ENCODE peak calls at places on chromosomes 13 and 19, in ten cellular contexts. One of them, this sample, is unnamed.

GRCh38 chr13:74210693-74211393 is 76.6 kb upstream of the KLF12 start:
- DNase-seq in mucosa of descending colon: no peak
- DNase-seq in suprapubic skin: no peak
- DNase-seq in HCT116: no peak
- DNase-seq in progenitor cell of endocrine pancreas: no peak
- DNase-seq in HFFc6: peak; percentile 95
- DNase-seq in fibroblast of pulmonary artery: peak; percentile 96
- DNase-seq in mammary epithelial cell: peak; percentile 96
- DNase-seq in GM13976: no peak
- DNase-seq in astrocyte of the spinal cord: peak; percentile 94
- DNase-seq in this sample: no peak

GRCh38 chr13:45683701-45684100 is 18.4 kb upstream of the CBY2 start:
- DNase-seq in mucosa of descending colon: no peak
- DNase-seq in suprapubic skin: no peak
- DNase-seq in HCT116: no peak
- DNase-seq in progenitor cell of endocrine pancreas: no peak
- DNase-seq in HFFc6: no peak
- DNase-seq in fibroblast of pulmonary artery: no peak
- DNase-seq in mammary epithelial cell: no peak
- DNase-seq in GM13976: no peak
- DNase-seq in astrocyte of the spinal cord: no peak
- DNase-seq in this sample: no peak

GRCh38 chr19:11191934-11192333 is 5.4 kb downstream of the KANK2 start:
- DNase-seq in mucosa of descending colon: no peak
- DNase-seq in suprapubic skin: no peak
- DNase-seq in HCT116: no peak
- DNase-seq in progenitor cell of endocrine pancreas: no peak
- DNase-seq in HFFc6: no peak
- DNase-seq in fibroblast of pulmonary artery: no peak
- DNase-seq in mammary epithelial cell: no peak
- DNase-seq in GM13976: no peak
- DNase-seq in astrocyte of the spinal cord: no peak
- DNase-seq in this sample: no peak

GRCh38 chr13:106514928-106515634 is 20.4 kb downstream of the EFNB2 start:
- DNase-seq in mucosa of descending colon: no peak
- DNase-seq in suprapubic skin: no peak
- DNase-seq in HCT116: no peak
- DNase-seq in progenitor cell of endocrine pancreas: no peak
- DNase-seq in HFFc6: no peak
- DNase-seq in fibroblast of pulmonary artery: no peak
- DNase-seq in mammary epithelial cell: no peak
- DNase-seq in GM13976: no peak
- DNase-seq in astrocyte of the spinal cord: peak; percentile 31
- DNase-seq in this sample: no peak

GRCh38 chr13:28299941-28300340 is 161.6 kb downstream of the PAN3 start:
- DNase-seq in mucosa of descending colon: no peak
- DNase-seq in suprapubic skin: no peak
- DNase-seq in HCT116: no peak
- DNase-seq in progenitor cell of endocrine pancreas: no peak
- DNase-seq in HFFc6: no peak
- DNase-seq in fibroblast of pulmonary artery: no peak
- DNase-seq in mammary epithelial cell: no peak
- DNase-seq in GM13976: no peak
- DNase-seq in astrocyte of the spinal cord: no peak
- DNase-seq in this sample: no peak

GRCh38 chr13:106526748-106527488 is 8.5 kb downstream of the EFNB2 start:
- DNase-seq in mucosa of descending colon: no peak
- DNase-seq in suprapubic skin: no peak
- DNase-seq in HCT116: no peak
- DNase-seq in progenitor cell of endocrine pancreas: no peak
- DNase-seq in HFFc6: no peak
- DNase-seq in fibroblast of pulmonary artery: no peak
- DNase-seq in mammary epithelial cell: no peak
- DNase-seq in GM13976: no peak
- DNase-seq in astrocyte of the spinal cord: no peak
- DNase-seq in this sample: no peak

GRCh38 chr19:32287811-32288227 is 57.6 kb upstream of the ZNF507 start:
- DNase-seq in mucosa of descending colon: peak; percentile 88
- DNase-seq in suprapubic skin: peak; percentile 75
- DNase-seq in HCT116: peak; percentile 61
- DNase-seq in progenitor cell of endocrine pancreas: peak; percentile 26
- DNase-seq in HFFc6: peak; percentile 36
- DNase-seq in fibroblast of pulmonary artery: peak; percentile 82
- DNase-seq in mammary epithelial cell: peak; percentile 29
- DNase-seq in GM13976: no peak
- DNase-seq in astrocyte of the spinal cord: peak; percentile 37
- DNase-seq in this sample: no peak

GRCh38 chr19:17946965-17947784 is 14.4 kb downstream of the CCDC124 start:
- DNase-seq in mucosa of descending colon: no peak
- DNase-seq in suprapubic skin: no peak
- DNase-seq in HCT116: no peak
- DNase-seq in progenitor cell of endocrine pancreas: no peak
- DNase-seq in HFFc6: no peak
- DNase-seq in fibroblast of pulmonary artery: no peak
- DNase-seq in mammary epithelial cell: no peak
- DNase-seq in GM13976: peak; percentile 80
- DNase-seq in astrocyte of the spinal cord: no peak
- DNase-seq in this sample: no peak

GRCh38 chr13:27203854-27204253 is 32.2 kb upstream of the USP12 start:
- DNase-seq in mucosa of descending colon: peak; percentile 25
- DNase-seq in suprapubic skin: no peak
- DNase-seq in HCT116: no peak
- DNase-seq in progenitor cell of endocrine pancreas: no peak
- DNase-seq in HFFc6: peak; percentile 16
- DNase-seq in fibroblast of pulmonary artery: peak; percentile 50
- DNase-seq in mammary epithelial cell: peak; percentile 15
- DNase-seq in GM13976: no peak
- DNase-seq in astrocyte of the spinal cord: no peak
- DNase-seq in this sample: no peak

GRCh38 chr13:76672422-76672821 is 213.8 kb downstream of the KCTD12 start:
- DNase-seq in mucosa of descending colon: no peak
- DNase-seq in suprapubic skin: no peak
- DNase-seq in HCT116: no peak
- DNase-seq in progenitor cell of endocrine pancreas: no peak
- DNase-seq in HFFc6: no peak
- DNase-seq in fibroblast of pulmonary artery: peak; percentile 70
- DNase-seq in mammary epithelial cell: peak; percentile 63
- DNase-seq in GM13976: no peak
- DNase-seq in astrocyte of the spinal cord: peak; percentile 71
- DNase-seq in this sample: no peak

GRCh38 chr19:44757057-44757734 is 8.7 kb downstream of the BCL3 start:
- DNase-seq in mucosa of descending colon: no peak
- DNase-seq in suprapubic skin: no peak
- DNase-seq in HCT116: no peak
- DNase-seq in progenitor cell of endocrine pancreas: peak; percentile 30
- DNase-seq in HFFc6: no peak
- DNase-seq in fibroblast of pulmonary artery: peak; percentile 77
- DNase-seq in mammary epithelial cell: no peak
- DNase-seq in GM13976: no peak
- DNase-seq in astrocyte of the spinal cord: peak; percentile 85
- DNase-seq in this sample: no peak

GRCh38 chr19:44758596-44758995 is 10.1 kb downstream of the BCL3 start:
- DNase-seq in mucosa of descending colon: no peak
- DNase-seq in suprapubic skin: no peak
- DNase-seq in HCT116: no peak
- DNase-seq in progenitor cell of endocrine pancreas: no peak
- DNase-seq in HFFc6: no peak
- DNase-seq in fibroblast of pulmonary artery: no peak
- DNase-seq in mammary epithelial cell: no peak
- DNase-seq in GM13976: no peak
- DNase-seq in astrocyte of the spinal cord: no peak
- DNase-seq in this sample: no peak

GRCh38 chr19:44756089-44756562 is 7.6 kb downstream of the BCL3 start:
- DNase-seq in mucosa of descending colon: no peak
- DNase-seq in suprapubic skin: no peak
- DNase-seq in HCT116: no peak
- DNase-seq in progenitor cell of endocrine pancreas: no peak
- DNase-seq in HFFc6: no peak
- DNase-seq in fibroblast of pulmonary artery: no peak
- DNase-seq in mammary epithelial cell: no peak
- DNase-seq in GM13976: no peak
- DNase-seq in astrocyte of the spinal cord: no peak
- DNase-seq in this sample: no peak

GRCh38 chr19:44759083-44759804 is 10.7 kb downstream of the BCL3 start:
- DNase-seq in mucosa of descending colon: no peak
- DNase-seq in suprapubic skin: no peak
- DNase-seq in HCT116: no peak
- DNase-seq in progenitor cell of endocrine pancreas: no peak
- DNase-seq in HFFc6: no peak
- DNase-seq in fibroblast of pulmonary artery: no peak
- DNase-seq in mammary epithelial cell: no peak
- DNase-seq in GM13976: no peak
- DNase-seq in astrocyte of the spinal cord: no peak
- DNase-seq in this sample: no peak

GRCh38 chr19:44757735-44758505 is 9.4 kb downstream of the BCL3 start:
- DNase-seq in mucosa of descending colon: no peak
- DNase-seq in suprapubic skin: no peak
- DNase-seq in HCT116: no peak
- DNase-seq in progenitor cell of endocrine pancreas: peak; percentile 47
- DNase-seq in HFFc6: peak; percentile 60
- DNase-seq in fibroblast of pulmonary artery: peak; percentile 56
- DNase-seq in mammary epithelial cell: no peak
- DNase-seq in GM13976: no peak
- DNase-seq in astrocyte of the spinal cord: peak; percentile 66
- DNase-seq in this sample: no peak
- TF ChIP-seq CTCF in mucosa of descending colon: no peak
- TF ChIP-seq CTCF in suprapubic skin: no peak
- TF ChIP-seq CTCF in HCT116: no peak
- TF ChIP-seq CTCF in progenitor cell of endocrine pancreas: peak; percentile 18
- TF ChIP-seq CTCF in HFFc6: peak; percentile 41
- TF ChIP-seq CTCF in fibroblast of pulmonary artery: no peak
- TF ChIP-seq CTCF in mammary epithelial cell: no peak
- TF ChIP-seq CTCF in GM13976: no peak
- TF ChIP-seq CTCF in astrocyte of the spinal cord: peak; percentile 21
- TF ChIP-seq CTCF in this sample: peak; percentile 59

DNA sequence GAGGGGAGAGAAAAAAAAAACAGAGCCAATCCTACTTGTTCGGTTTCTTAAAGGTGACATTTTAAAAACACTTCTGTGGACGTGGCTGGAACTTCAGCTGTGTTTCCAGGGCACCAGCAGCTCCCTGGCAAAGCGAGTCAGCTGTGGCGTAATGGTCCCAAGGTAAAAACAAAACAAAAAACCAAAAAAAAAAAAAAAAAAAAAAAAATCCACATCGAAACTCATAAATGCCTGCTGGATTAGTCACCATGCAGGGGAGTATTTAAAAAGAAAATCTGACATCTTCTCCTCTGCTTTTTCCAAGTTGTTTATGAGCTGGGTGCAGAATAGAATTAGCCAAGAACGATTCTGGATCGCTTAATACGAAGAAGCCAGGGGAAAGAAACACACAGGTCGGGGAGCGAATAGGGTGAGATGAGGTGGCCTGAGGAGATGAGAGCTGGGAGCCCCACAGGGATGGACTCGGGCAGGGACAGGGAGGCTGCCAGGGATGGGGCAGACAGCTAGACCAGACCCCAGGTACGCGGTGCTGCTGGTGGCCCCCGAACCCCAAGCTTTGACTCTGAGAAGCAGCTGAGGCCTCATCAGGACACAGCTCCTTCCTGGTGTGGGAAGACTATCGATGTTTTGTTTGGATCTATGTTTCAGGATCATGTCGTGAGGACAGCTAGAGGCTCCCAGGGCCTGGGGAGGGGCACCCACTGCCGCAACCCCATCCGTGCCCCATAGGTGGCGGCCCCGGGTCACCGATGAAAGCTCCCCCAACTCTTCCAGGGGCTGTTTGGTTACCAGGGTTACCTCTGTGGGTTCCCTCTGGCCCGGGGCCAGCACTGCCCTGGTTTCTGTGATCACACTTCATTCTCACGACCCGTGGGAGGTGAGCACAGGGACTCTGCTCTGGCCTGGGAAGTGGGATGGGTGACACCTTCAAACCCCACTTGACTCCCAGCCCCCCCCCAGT is 3.1 kb upstream of the CTXN1 start:
- DNase-seq in mucosa of descending colon: no peak
- DNase-seq in suprapubic skin: peak; percentile 82
- DNase-seq in HCT116: no peak
- DNase-seq in progenitor cell of endocrine pancreas: no peak
- DNase-seq in HFFc6: peak; percentile 89
- DNase-seq in fibroblast of pulmonary artery: peak; percentile 92
- DNase-seq in mammary epithelial cell: peak; percentile 82
- DNase-seq in GM13976: peak; percentile 83
- DNase-seq in astrocyte of the spinal cord: peak; percentile 79
- DNase-seq in this sample: peak; percentile 84
- TF ChIP-seq CTCF in mucosa of descending colon: no peak
- TF ChIP-seq CTCF in suprapubic skin: peak; percentile 28
- TF ChIP-seq CTCF in HCT116: no peak
- TF ChIP-seq CTCF in progenitor cell of endocrine pancreas: peak; percentile 40
- TF ChIP-seq CTCF in HFFc6: peak; percentile 80
- TF ChIP-seq CTCF in fibroblast of pulmonary artery: peak; percentile 42
- TF ChIP-seq CTCF in mammary epithelial cell: peak; percentile 53
- TF ChIP-seq CTCF in GM13976: peak; percentile 51
- TF ChIP-seq CTCF in astrocyte of the spinal cord: peak; percentile 49
- TF ChIP-seq CTCF in this sample: peak; percentile 70

DNA sequence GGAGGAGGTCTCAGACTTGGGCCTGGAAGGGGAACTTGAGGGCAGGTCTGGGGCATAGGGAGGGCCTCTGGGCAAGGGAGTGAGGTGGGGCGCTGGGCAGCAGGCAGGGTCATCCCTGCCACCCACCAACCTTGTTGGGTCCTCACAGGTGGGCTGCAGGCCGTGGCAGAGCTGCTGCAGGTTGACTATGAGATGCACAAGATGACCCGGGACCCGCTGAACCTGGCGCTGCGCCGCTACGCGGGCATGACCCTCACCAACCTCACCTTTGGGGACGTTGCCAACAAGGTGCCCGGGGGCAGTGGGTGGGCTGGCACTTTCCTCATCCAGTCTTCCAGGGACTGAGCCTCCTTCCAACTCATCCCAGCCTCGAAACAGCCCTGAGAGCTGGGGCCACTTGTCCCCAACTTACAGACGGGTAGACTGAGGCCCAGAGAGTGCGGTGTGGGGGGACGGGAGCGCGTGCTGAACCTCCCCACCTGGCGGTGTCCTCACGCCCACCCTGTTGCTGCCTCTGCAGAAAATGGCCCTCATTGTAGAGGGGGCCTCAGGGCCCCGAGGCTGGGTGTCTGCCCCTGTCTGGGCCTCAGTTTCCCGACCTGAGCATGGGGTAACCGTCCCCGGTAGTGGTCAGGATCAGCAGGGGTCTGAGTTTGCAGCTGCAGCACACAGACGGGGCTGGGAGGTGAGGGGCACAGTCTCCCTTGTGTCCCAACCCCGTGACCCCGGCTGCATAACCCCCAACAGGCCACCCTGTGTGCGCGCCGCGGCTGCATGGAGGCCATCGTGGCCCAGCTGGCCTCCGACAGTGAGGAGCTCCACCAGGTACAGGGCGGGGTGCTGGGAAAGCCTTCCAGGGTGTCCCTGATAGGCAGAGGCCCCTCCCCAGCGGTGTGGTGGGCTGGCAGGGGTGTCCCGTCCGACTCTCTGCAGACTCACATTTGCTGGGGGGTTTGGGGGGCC is 10.4 kb downstream of the APC2 start:
- DNase-seq in mucosa of descending colon: no peak
- DNase-seq in suprapubic skin: no peak
- DNase-seq in HCT116: no peak
- DNase-seq in progenitor cell of endocrine pancreas: no peak
- DNase-seq in HFFc6: no peak
- DNase-seq in fibroblast of pulmonary artery: no peak
- DNase-seq in mammary epithelial cell: no peak
- DNase-seq in GM13976: no peak
- DNase-seq in astrocyte of the spinal cord: no peak
- DNase-seq in this sample: no peak
- TF ChIP-seq CTCF in mucosa of descending colon: no peak
- TF ChIP-seq CTCF in suprapubic skin: no peak
- TF ChIP-seq CTCF in HCT116: no peak
- TF ChIP-seq CTCF in progenitor cell of endocrine pancreas: no peak
- TF ChIP-seq CTCF in HFFc6: no peak
- TF ChIP-seq CTCF in fibroblast of pulmonary artery: no peak
- TF ChIP-seq CTCF in mammary epithelial cell: no peak
- TF ChIP-seq CTCF in GM13976: no peak
- TF ChIP-seq CTCF in astrocyte of the spinal cord: no peak
- TF ChIP-seq CTCF in this sample: no peak

GRCh38 chr13:112874751-112875300 is 94.2 kb upstream of the MCF2L start:
- DNase-seq in mucosa of descending colon: no peak
- DNase-seq in suprapubic skin: peak; percentile 54
- DNase-seq in HCT116: no peak
- DNase-seq in progenitor cell of endocrine pancreas: no peak
- DNase-seq in HFFc6: no peak
- DNase-seq in fibroblast of pulmonary artery: no peak
- DNase-seq in mammary epithelial cell: no peak
- DNase-seq in GM13976: no peak
- DNase-seq in astrocyte of the spinal cord: no peak
- DNase-seq in this sample: peak; percentile 71
- TF ChIP-seq CTCF in mucosa of descending colon: no peak
- TF ChIP-seq CTCF in suprapubic skin: no peak
- TF ChIP-seq CTCF in HCT116: no peak
- TF ChIP-seq CTCF in progenitor cell of endocrine pancreas: no peak
- TF ChIP-seq CTCF in HFFc6: peak; percentile 18
- TF ChIP-seq CTCF in fibroblast of pulmonary artery: no peak
- TF ChIP-seq CTCF in mammary epithelial cell: no peak
- TF ChIP-seq CTCF in GM13976: no peak
- TF ChIP-seq CTCF in astrocyte of the spinal cord: no peak
- TF ChIP-seq CTCF in this sample: peak; percentile 56